ENCODE peak calls at places on chromosomes 1 and 21, in four cellular contexts. M, D, H and U are unnamed samples.

GRCh38 chr1:209513226-209513625 is 70.3 kb upstream of the CAMK1G start:
- DNase-seq in D (no peak), H (no peak), M (peak; percentile 79), U (no peak)

GRCh38 chr1:202802998-202803932 is 5.0 kb downstream of the KDM5B start:
- DNase-seq in D (no peak), M (peak; percentile 69), H (no peak), U (no peak)

GRCh38 chr1:28538286-28538685 is 14.6 kb upstream of the TRNAU1AP start:
- DNase-seq in H (no peak), D (no peak), M (no peak), U (no peak)

GRCh38 chr1:174074757-174075156 is 52.6 kb upstream of the RC3H1 start:
- DNase-seq in D (no peak), M (peak; percentile 26), H (no peak), U (peak; percentile 10)

GRCh38 chr1:95232646-95233320 is 1.2 kb upstream of the RWDD3 start:
- DNase-seq in H (no peak), M (no peak), D (no peak), U (no peak)

GRCh38 chr1:187665513-187665912 is 836.8 kb downstream of the PLA2G4A start:
- DNase-seq in M (no peak), H (no peak), D (no peak), U (no peak)

GRCh38 chr1:36115200-36115669 is 9.8 kb downstream of the COL8A2 start:
- DNase-seq in D (no peak), M (no peak), H (peak; percentile 84), U (no peak)

GRCh38 chr1:226986496-226987178 is 46.5 kb downstream of the COQ8A start:
- DNase-seq in D (no peak), M (no peak), H (no peak), U (no peak)

GRCh38 chr1:91404151-91405012 is at the start of gene HFM1:
- DNase-seq in D (no peak), H (peak; percentile 24), M (peak; percentile 68), U (peak; percentile 25)

GRCh38 chr1:209854196-209854595 is 26.4 kb downstream of the UTP25 start:
- DNase-seq in H (no peak), D (no peak), M (no peak), U (no peak)

GRCh38 chr1:44536357-44536756 is 131.3 kb downstream of the RNF220 start:
- DNase-seq in D (no peak), M (no peak), H (no peak), U (no peak)

GRCh38 chr1:86699186-86699585 is 5.2 kb upstream of the SH3GLB1 start:
- DNase-seq in H (no peak), M (no peak), D (no peak), U (no peak)

GRCh38 chr1:42736152-42736551 is 3.9 kb downstream of the CLDN19 start:
- DNase-seq in D (no peak), M (peak; percentile 51), H (no peak), U (no peak)

GRCh38 chr1:63004868-63005267 is 220.9 kb downstream of the ATG4C start:
- DNase-seq in M (peak; percentile 16), H (no peak), D (no peak), U (no peak)

GRCh38 chr1:235246022-235246948 is 81.7 kb downstream of the ARID4B start:
- DNase-seq in H (no peak), D (no peak), M (peak; percentile 33), U (no peak)

GRCh38 chr1:20361805-20362381 is 71.2 kb downstream of the VWA5B1 start:
- DNase-seq in D (peak; percentile 33), M (peak; percentile 60), H (peak; percentile 21), U (no peak)

GRCh38 chr21:44755227-44755626 is 43.9 kb upstream of the TSPEAR start:
- DNase-seq in M (no peak), D (no peak), H (no peak), U (no peak)

GRCh38 chr1:33928256-33928655 is 64.4 kb downstream of the HMGB4 start:
- DNase-seq in D (no peak), H (no peak), M (no peak), U (no peak)

GRCh38 chr1:167121375-167122120 is 27.7 kb downstream of the STYXL2 start:
- DNase-seq in H (no peak), M (peak; percentile 61), D (no peak), U (no peak)

GRCh38 chr1:223639333-223639749 is 26.2 kb downstream of the CAPN8 start:
- DNase-seq in D (no peak), M (peak; percentile 55), H (no peak), U (no peak)

GRCh38 chr1:21706151-21706835 is 37.1 kb upstream of the RAP1GAP start:
- DNase-seq in H (peak; percentile 24), M (no peak), D (no peak), U (peak; percentile 10)

GRCh38 chr1:237562247-237562823 is 328.4 kb downstream of the ZP4 start:
- DNase-seq in M (peak; percentile 82), D (no peak), H (no peak), U (peak; percentile 10)

GRCh38 chr1:223114871-223115270 is 28.2 kb downstream of the TLR5 start:
- DNase-seq in M (no peak), D (no peak), H (no peak), U (no peak)

GRCh38 chr1:41122851-41123518 is 101.5 kb upstream of the SLFNL1 start:
- DNase-seq in H (peak; percentile 68), M (peak; percentile 86), D (no peak), U (peak; percentile 78)

GRCh38 chr1:19640363-19641316 is 3.5 kb upstream of the NBL1 start:
- DNase-seq in M (peak; percentile 81), H (no peak), D (no peak), U (no peak)

GRCh38 chr1:162008799-162009198 is 14.9 kb downstream of the OLFML2B start:
- DNase-seq in D (no peak), H (no peak), M (no peak), U (no peak)